ENCODE peak calls at places on chromosomes 5 and 9, in seven cellular contexts. One of them, this sample, is unnamed.

GRCh38 chr5:100026601-100027000 is 508.6 kb upstream of the FAM174A start:
- DNase-seq in C1 segment of cervical spinal cord: no peak
- DNase-seq in AG08395: no peak
- DNase-seq in fibroblast of pulmonary artery: no peak
- DNase-seq in Right ventricle myocardium inferior: no peak
- DNase-seq in GM23248: no peak
- DNase-seq in hepatic stellate cell: no peak
- DNase-seq in this sample: no peak

GRCh38 chr5:66882592-66883227 is 286.5 kb downstream of the MAST4 start:
- DNase-seq in C1 segment of cervical spinal cord: no peak
- DNase-seq in AG08395: no peak
- DNase-seq in fibroblast of pulmonary artery: peak
- DNase-seq in Right ventricle myocardium inferior: no peak
- DNase-seq in GM23248: peak
- DNase-seq in hepatic stellate cell: no peak
- DNase-seq in this sample: no peak

GRCh38 chr9:36980148-36980974 is 53.7 kb downstream of the PAX5 start:
- DNase-seq in C1 segment of cervical spinal cord: no peak
- DNase-seq in AG08395: no peak
- DNase-seq in fibroblast of pulmonary artery: no peak
- DNase-seq in Right ventricle myocardium inferior: no peak
- DNase-seq in GM23248: no peak
- DNase-seq in hepatic stellate cell: no peak
- DNase-seq in this sample: peak

GRCh38 chr9:126687868-126688503 is 74.3 kb downstream of the LMX1B start:
- DNase-seq in C1 segment of cervical spinal cord: no peak
- DNase-seq in AG08395: no peak
- DNase-seq in fibroblast of pulmonary artery: no peak
- DNase-seq in Right ventricle myocardium inferior: no peak
- DNase-seq in GM23248: no peak
- DNase-seq in hepatic stellate cell: no peak
- DNase-seq in this sample: no peak

GRCh38 chr9:137173795-137174664 is 2.2 kb upstream of the TMEM210 start:
- DNase-seq in C1 segment of cervical spinal cord: no peak
- DNase-seq in AG08395: no peak
- DNase-seq in fibroblast of pulmonary artery: no peak
- DNase-seq in Right ventricle myocardium inferior: no peak
- DNase-seq in GM23248: peak
- DNase-seq in hepatic stellate cell: no peak
- DNase-seq in this sample: no peak

GRCh38 chr9:79776581-79776980 is 204.8 kb downstream of the TLE4 start:
- DNase-seq in C1 segment of cervical spinal cord: no peak
- DNase-seq in AG08395: no peak
- DNase-seq in fibroblast of pulmonary artery: no peak
- DNase-seq in Right ventricle myocardium inferior: no peak
- DNase-seq in GM23248: peak
- DNase-seq in hepatic stellate cell: no peak
- DNase-seq in this sample: no peak

GRCh38 chr9:16247188-16247875 is 623.1 kb downstream of the BNC2 start:
- DNase-seq in C1 segment of cervical spinal cord: no peak
- DNase-seq in AG08395: peak
- DNase-seq in fibroblast of pulmonary artery: peak
- DNase-seq in Right ventricle myocardium inferior: no peak
- DNase-seq in GM23248: peak
- DNase-seq in hepatic stellate cell: peak
- DNase-seq in this sample: no peak

GRCh38 chr5:78806544-78806943 is 158.0 kb upstream of the LHFPL2 start:
- DNase-seq in C1 segment of cervical spinal cord: no peak
- DNase-seq in AG08395: peak
- DNase-seq in fibroblast of pulmonary artery: peak
- DNase-seq in Right ventricle myocardium inferior: no peak
- DNase-seq in GM23248: peak
- DNase-seq in hepatic stellate cell: peak
- DNase-seq in this sample: no peak

GRCh38 chr9:109499061-109499630 is 1.0 kb upstream of the PTPN3 start:
- DNase-seq in C1 segment of cervical spinal cord: no peak
- DNase-seq in AG08395: no peak
- DNase-seq in fibroblast of pulmonary artery: no peak
- DNase-seq in Right ventricle myocardium inferior: no peak
- DNase-seq in GM23248: no peak
- DNase-seq in hepatic stellate cell: no peak
- DNase-seq in this sample: no peak